ENCODE peak calls at places on chromosome 1, in four cellular contexts. M is astrocyte of the spinal cord, J is HT1080, B is left ventricle myocardium inferior. L is an unnamed sample.

GRCh38 chr1:52368383-52369172 is 2.6 kb upstream of the CC2D1B start:
- DNase-seq in M (peak), J (peak), B (peak), L (no peak)

GRCh38 chr1:90723561-90724108 is 6.5 kb upstream of the BARHL2 start:
- DNase-seq in M (no peak), J (no peak), B (no peak), L (no peak)

GRCh38 chr1:18922319-18922726 is 20.0 kb upstream of the ALDH4A1 start:
- DNase-seq in M (peak), J (peak), B (peak), L (no peak)

GRCh38 chr1:12294076-12294475 is 64.2 kb downstream of the VPS13D start:
- DNase-seq in M (peak), J (no peak), B (no peak), L (no peak)

GRCh38 chr1:224656342-224656741 is 40.2 kb downstream of the CNIH3 start:
- DNase-seq in M (no peak), J (no peak), B (no peak), L (no peak)

GRCh38 chr1:109963864-109964263 is 20.7 kb upstream of the AHCYL1 start:
- DNase-seq in M (peak), J (peak), B (no peak), L (no peak)

GRCh38 chr1:98210563-98210962 is 289.7 kb upstream of the DPYD start:
- DNase-seq in M (no peak), J (no peak), B (no peak), L (no peak)

GRCh38 chr1:113088972-113089371 is 16.0 kb downstream of the LRIG2 start:
- DNase-seq in M (no peak), J (no peak), B (no peak), L (no peak)

GRCh38 chr1:229620876-229621275 is 5.0 kb downstream of the TAF5L start:
- DNase-seq in M (no peak), J (no peak), B (no peak), L (no peak)

GRCh38 chr1:173190101-173190895 is 16.8 kb downstream of the TNFSF4 start:
- DNase-seq in M (peak), J (peak), B (peak), L (peak)

GRCh38 chr1:46133181-46133658 is 791 bp upstream of the PIK3R3 start:
- DNase-seq in M (no peak), J (no peak), B (peak), L (no peak)

GRCh38 chr1:200959341-200959985 is 64.1 kb downstream of the KIF21B start:
- DNase-seq in M (no peak), J (no peak), B (no peak), L (no peak)

GRCh38 chr1:157310401-157310800 is 172.2 kb upstream of the ETV3 start:
- DNase-seq in M (no peak), J (no peak), B (no peak), L (no peak)

GRCh38 chr1:178324003-178324402 is 172.8 kb downstream of the CLEC20A start:
- DNase-seq in M (peak), J (peak), B (no peak), L (no peak)

GRCh38 chr1:204883405-204883804 is 12.7 kb downstream of the NFASC start:
- DNase-seq in M (no peak), J (no peak), B (no peak), L (no peak)

GRCh38 chr1:204684551-204685235 is 845 bp downstream of the LRRN2 start:
- DNase-seq in M (no peak), J (no peak), B (peak), L (no peak)

GRCh38 chr1:41333146-41333784 is 28.0 kb upstream of the FOXO6 start:
- DNase-seq in M (peak), J (peak), B (no peak), L (peak)

GRCh38 chr1:82782599-82782998 is 981.9 kb downstream of the ADGRL2 start:
- DNase-seq in M (no peak), J (no peak), B (no peak), L (no peak)

GRCh38 chr1:29202053-29202452 is 20.4 kb upstream of the SRSF4 start:
- DNase-seq in M (no peak), J (no peak), B (no peak), L (no peak)

GRCh38 chr1:12580054-12580887 is 37.7 kb downstream of the DHRS3 start:
- DNase-seq in M (no peak), J (no peak), B (no peak), L (no peak)

GRCh38 chr1:186014370-186015030 is 280.3 kb downstream of the HMCN1 start:
- DNase-seq in M (peak), J (peak), B (no peak), L (no peak)

GRCh38 chr1:172533511-172534116 is 664 bp downstream of the SUCO start:
- DNase-seq in M (peak), J (peak), B (no peak), L (no peak)

GRCh38 chr1:91613594-91613993 is 112.9 kb downstream of the CDC7 start:
- DNase-seq in M (no peak), J (no peak), B (no peak), L (no peak)

GRCh38 chr1:9845914-9846313 is 22.1 kb upstream of the CLSTN1 start:
- DNase-seq in M (no peak), J (no peak), B (no peak), L (no peak)

GRCh38 chr1:227788279-227789041 is 27.0 kb upstream of the PRSS38 start:
- DNase-seq in M (peak), J (peak), B (no peak), L (no peak)

GRCh38 chr1:219312967-219313366 is 139.3 kb downstream of the LYPLAL1 start:
- DNase-seq in M (peak), J (peak), B (no peak), L (peak)

GRCh38 chr1:17509320-17509719 is 30.2 kb upstream of the ARHGEF10L start:
- DNase-seq in M (no peak), J (no peak), B (no peak), L (no peak)

GRCh38 chr1:21885236-21886037 is 51.7 kb downstream of the HSPG2 start:
- DNase-seq in M (no peak), J (no peak), B (no peak), L (no peak)

GRCh38 chr1:177983824-177984528 is 14.1 kb upstream of the SEC16B start:
- DNase-seq in M (peak), J (peak), B (peak), L (peak)

GRCh38 chr1:8214501-8215173 is 103.3 kb upstream of the SLC45A1 start:
- DNase-seq in M (no peak), J (no peak), B (no peak), L (no peak)

GRCh38 chr1:151825811-151826660 is 5.6 kb downstream of the RORC start:
- DNase-seq in M (no peak), J (no peak), B (no peak), L (no peak)

GRCh38 chr1:193216920-193217319 is 30.5 kb upstream of the B3GALT2 start:
- DNase-seq in M (no peak), J (no peak), B (peak), L (no peak)

GRCh38 chr1:14522331-14523241 is 75.9 kb upstream of the KAZN start:
- DNase-seq in M (peak), J (peak), B (peak), L (peak)

GRCh38 chr1:9721606-9722377 is 70.3 kb downstream of the PIK3CD start:
- DNase-seq in M (no peak), J (peak), B (no peak), L (no peak)

GRCh38 chr1:154759196-154759595 is 110.9 kb downstream of the KCNN3 start:
- DNase-seq in M (no peak), J (no peak), B (no peak), L (no peak)

GRCh38 chr1:169345500-169345899 is 22.1 kb downstream of the NME7 start:
- DNase-seq in M (no peak), J (no peak), B (no peak), L (no peak)

GRCh38 chr1:201268604-201269151 is 14.6 kb upstream of the PKP1 start:
- DNase-seq in M (peak), J (peak), B (no peak), L (peak)

L was measured in RCC 7860.